ENCODE peak calls at places on chromosomes 7 and 10, in four cellular contexts. H is thoracic aorta, X is GM12865, S is progenitor cell of endocrine pancreas. W is an unnamed sample.

GRCh38 chr7:17099083-17099973 is 199.1 kb upstream of the AHR start:
- DNase-seq in H (no peak), X (no peak), S (no peak), W (no peak)

GRCh38 chr7:22733761-22734160 is 6.8 kb downstream of the IL6 start:
- DNase-seq in H (no peak), X (peak), S (no peak), W (no peak)

GRCh38 chr10:44890721-44891550 is 20.2 kb upstream of the TMEM72 start:
- DNase-seq in H (no peak), X (no peak), S (no peak), W (no peak)

GRCh38 chr7:85290252-85290651 is 103.4 kb upstream of the SEMA3D start:
- DNase-seq in H (no peak), X (no peak), S (no peak), W (no peak)

GRCh38 chr10:60334991-60335390 is 54.7 kb downstream of the ANK3 start:
- DNase-seq in H (no peak), X (no peak), S (no peak), W (no peak)

GRCh38 chr10:49375611-49376010 is 20.3 kb downstream of the DRGX start:
- DNase-seq in H (no peak), X (no peak), S (no peak), W (no peak)

GRCh38 chr10:725786-726185 is 36.3 kb upstream of the DIP2C start:
- DNase-seq in H (no peak), X (no peak), S (no peak), W (no peak)

GRCh38 chr10:344582-345200 is 209.4 kb downstream of the ZMYND11 start:
- DNase-seq in H (no peak), X (no peak), S (no peak), W (no peak)

GRCh38 chr7:108016841-108017775 is 14.1 kb upstream of the LAMB1 start:
- DNase-seq in H (no peak), X (peak), S (no peak), W (no peak)

GRCh38 chr10:91472911-91473310 is 62.8 kb downstream of the HECTD2 start:
- DNase-seq in H (no peak), X (no peak), S (no peak), W (no peak)

GRCh38 chr10:77348082-77348481 is 289.5 kb downstream of the KCNMA1 start:
- DNase-seq in H (no peak), X (peak), S (no peak), W (no peak)

GRCh38 chr10:71746344-71747037 is 26.8 kb downstream of the VSIR start:
- DNase-seq in H (no peak), X (no peak), S (no peak), W (no peak)

GRCh38 chr10:84574101-84574500 is 245.7 kb downstream of the CCSER2 start:
- DNase-seq in H (no peak), X (no peak), S (no peak), W (no peak)
- TF ChIP-seq CTCF in H (no peak), X (no peak), S (peak), W (no peak)

GRCh38 chr10:53846809-53847208 is 954.2 kb downstream of the PCDH15 start:
- DNase-seq in H (no peak), X (no peak), S (no peak), W (no peak)
- TF ChIP-seq CTCF in H (no peak), X (no peak), S (no peak), W (no peak)

GRCh38 chr7:157523371-157523765 is 186.6 kb downstream of the DNAJB6 start:
- DNase-seq in H (no peak), X (no peak), S (peak), W (no peak)

GRCh38 chr7:157523766-157524421 is 187.1 kb downstream of the DNAJB6 start:
- DNase-seq in H (no peak), X (no peak), S (peak), W (no peak)

GRCh38 chr7:157522954-157523353 is 186.2 kb downstream of the DNAJB6 start:
- DNase-seq in H (no peak), X (no peak), S (peak), W (no peak)

GRCh38 chr7:157525501-157525915 is 188.7 kb downstream of the DNAJB6 start:
- DNase-seq in H (no peak), X (no peak), S (no peak), W (no peak)

DNA sequence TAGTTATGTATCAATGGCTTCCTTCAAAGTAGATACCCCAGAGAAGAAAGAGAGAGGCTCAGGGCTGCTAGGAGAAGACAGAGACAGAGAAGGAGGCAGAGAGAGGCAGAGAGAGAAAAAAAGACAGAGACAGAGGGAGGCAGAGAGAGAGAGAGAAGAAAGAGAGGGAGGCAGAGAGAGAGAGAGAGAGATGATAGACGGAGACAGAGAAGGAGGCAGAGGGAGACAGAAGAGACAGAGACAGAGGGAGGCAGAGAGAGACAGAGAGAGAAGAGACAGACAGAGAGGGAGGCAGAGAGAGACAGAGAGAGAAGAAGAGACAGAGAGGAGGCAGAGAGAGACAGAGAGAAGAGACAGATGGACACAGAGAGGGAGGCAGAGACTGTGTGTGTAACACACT is 187.9 kb downstream of the DNAJB6 start:
- DNase-seq in H (no peak), X (no peak), S (no peak), W (no peak)
- TF ChIP-seq CTCF in H (no peak), X (no peak), S (no peak), W (no peak)

GRCh38 chr10:29136401-29136800 is 152.5 kb upstream of the LYZL1 start:
- DNase-seq in H (no peak), X (no peak), S (no peak), W (no peak)

GRCh38 chr10:29135318-29135717 is 153.6 kb upstream of the LYZL1 start:
- DNase-seq in H (no peak), X (no peak), S (no peak), W (no peak)

GRCh38 chr10:29131952-29132820 is 156.7 kb upstream of the LYZL1 start:
- DNase-seq in H (no peak), X (no peak), S (no peak), W (no peak)

GRCh38 chr10:29130190-29130673 is 158.6 kb upstream of the LYZL1 start:
- DNase-seq in H (no peak), X (peak), S (peak), W (peak)

GRCh38 chr10:29132821-29133156 is 156.1 kb upstream of the LYZL1 start:
- DNase-seq in H (no peak), X (no peak), S (no peak), W (no peak)
- TF ChIP-seq CTCF in H (no peak), X (no peak), S (no peak), W (no peak)

GRCh38 chr10:132942101-132942739 is at the start of gene CFAP46:
- DNase-seq in H (no peak), X (no peak), S (peak), W (peak)
- TF ChIP-seq CTCF in H (no peak), X (no peak), S (peak), W (no peak)

GRCh38 chr7:151168022-151168786 is 710 bp upstream of the GBX1 start:
- DNase-seq in H (no peak), X (peak), S (peak), W (peak)
- TF ChIP-seq CTCF in H (peak), X (peak), S (peak), W (peak)

GRCh38 chr10:132834311-132834761 is 48.4 kb upstream of the NKX6-2 start:
- DNase-seq in H (no peak), X (no peak), S (no peak), W (no peak)
- TF ChIP-seq CTCF in H (no peak), X (no peak), S (no peak), W (no peak)

DNA sequence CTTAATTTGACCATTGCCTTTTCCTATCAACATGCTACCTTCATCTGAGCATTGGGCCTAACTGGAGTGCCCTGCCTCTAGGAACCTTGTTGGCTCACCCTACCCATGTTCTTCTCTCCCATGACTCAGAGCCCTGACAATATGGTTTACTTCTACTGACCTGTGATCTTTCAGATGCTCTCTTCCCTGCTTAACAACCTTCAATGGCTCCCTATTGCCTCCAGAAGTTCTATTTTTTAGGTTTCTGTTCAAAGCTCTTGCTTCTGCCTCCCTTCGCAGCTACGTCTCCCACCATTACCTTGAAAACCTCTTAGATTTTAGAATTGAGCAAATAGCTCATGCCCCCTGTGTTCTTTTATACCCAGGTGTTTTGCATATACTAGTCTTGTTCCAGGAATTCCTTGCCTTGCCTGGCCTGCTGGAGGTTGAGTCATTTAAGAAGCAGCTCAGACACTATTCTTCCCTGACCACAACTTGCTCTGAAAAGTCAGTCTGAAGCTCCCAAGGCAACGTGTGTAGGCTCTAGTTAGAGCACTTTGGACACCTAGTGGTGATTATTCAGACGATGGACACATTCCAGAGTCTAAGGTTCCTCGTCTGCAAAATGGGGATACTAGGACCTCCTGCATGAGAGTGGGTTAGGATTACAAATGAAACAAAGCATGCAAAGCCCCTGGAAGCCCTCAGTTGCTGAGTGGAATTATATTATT is 64.4 kb upstream of the EMX2 start:
- DNase-seq in H (no peak), X (no peak), S (no peak), W (no peak)
- TF ChIP-seq CTCF in H (no peak), X (no peak), S (no peak), W (no peak)